ENCODE peak calls at places on chromosomes 4 and X, in ten cellular contexts. Z, V, F, J, I, L, S, T, O and B are unnamed samples.

GRCh38 chr4:80045831-80046230 is 27.2 kb downstream of the ANTXR2 start:
- DNase-seq in T (no peak), S (peak; percentile 58), F (no peak), I (no peak), L (no peak), V (no peak), Z (no peak), O (no peak), J (no peak), B (no peak)

GRCh38 chrX:31036895-31037294 is 34.9 kb downstream of the FTHL17 start:
- DNase-seq in V (peak; percentile 28), Z (peak; percentile 41), O (peak; percentile 24), I (no peak), S (peak; percentile 46), F (no peak), T (peak; percentile 30), L (peak; percentile 9), J (no peak), B (no peak)

GRCh38 chrX:100831219-100831946 is 11.2 kb downstream of the CSTF2 start:
- DNase-seq in F (no peak), O (no peak), T (no peak), Z (no peak), L (peak; percentile 5), V (no peak), S (no peak), J (no peak), I (no peak), B (no peak)

GRCh38 chr4:140811429-140811828 is 55.2 kb upstream of the TBC1D9 start:
- DNase-seq in T (no peak), F (no peak), Z (no peak), O (no peak), L (no peak), S (no peak), J (no peak), I (no peak), V (no peak), B (no peak)

GRCh38 chrX:45783002-45783401 is 582.3 kb upstream of the DIPK2B start:
- DNase-seq in I (peak; percentile 1), Z (no peak), V (no peak), O (no peak), J (no peak), L (no peak), S (no peak), T (no peak), F (no peak), B (no peak)

GRCh38 chrX:39204349-39204748 is 403.1 kb downstream of the MID1IP1 start:
- DNase-seq in O (no peak), S (no peak), T (no peak), F (no peak), Z (no peak), V (no peak), L (no peak), I (no peak), J (no peak), B (no peak)

GRCh38 chrX:39889704-39890103 is 208.1 kb downstream of the BCOR start:
- DNase-seq in S (no peak), T (no peak), J (no peak), I (no peak), V (no peak), L (no peak), O (no peak), F (no peak), Z (no peak), B (no peak)

GRCh38 chr4:88860594-88860993 is 163.0 kb upstream of the NAP1L5 start:
- DNase-seq in O (no peak), L (no peak), J (no peak), T (no peak), F (no peak), S (no peak), I (no peak), Z (no peak), V (no peak), B (no peak)

GRCh38 chr4:107900508-107900907 is 30.8 kb upstream of the CYP2U1 start:
- DNase-seq in S (no peak), L (no peak), F (no peak), Z (no peak), I (no peak), O (no peak), T (no peak), V (no peak), J (no peak), B (no peak)

GRCh38 chr4:104906274-104906673 is 240.4 kb upstream of the TET2 start:
- DNase-seq in V (no peak), I (no peak), J (no peak), T (no peak), Z (no peak), O (no peak), L (no peak), F (no peak), S (no peak), B (no peak)

GRCh38 chr4:77148081-77148480 is 8.9 kb upstream of the CCNG2 start:
- DNase-seq in T (no peak), I (no peak), O (no peak), L (no peak), V (no peak), Z (no peak), F (no peak), J (no peak), S (no peak), B (no peak)

GRCh38 chrX:42739258-42739657 is 38.7 kb downstream of the PPP1R2C start:
- DNase-seq in T (no peak), F (no peak), Z (no peak), S (no peak), J (no peak), I (no peak), O (no peak), L (no peak), V (no peak), B (no peak)

GRCh38 chrX:73447311-73447794 is 500 bp downstream of the CDX4 start:
- DNase-seq in L (no peak), T (no peak), I (peak; percentile 29), O (no peak), J (no peak), F (no peak), V (no peak), Z (no peak), S (no peak), B (no peak)

GRCh38 chr4:186700746-186701145 is 22.9 kb downstream of the FAT1 start:
- DNase-seq in S (no peak), O (peak; percentile 67), T (no peak), I (peak; percentile 40), F (peak; percentile 91), Z (no peak), V (peak; percentile 76), J (peak; percentile 57), L (no peak), B (no peak)

GRCh38 chrX:41350150-41350975 is 16.4 kb downstream of the DDX3X start:
- DNase-seq in V (no peak), Z (no peak), S (no peak), T (no peak), J (no peak), O (no peak), L (no peak), F (no peak), I (no peak), B (no peak)

GRCh38 chr4:1061372-1061700 is 49.9 kb downstream of the FGFRL1 start:
- DNase-seq in T (no peak), J (no peak), S (no peak), I (peak; percentile 42), F (peak; percentile 65), O (no peak), L (no peak), V (no peak), Z (no peak), B (no peak)

GRCh38 chr4:1060121-1060520 is 48.7 kb downstream of the FGFRL1 start:
- DNase-seq in F (peak; percentile 44), J (no peak), Z (no peak), V (no peak), I (no peak), T (no peak), L (no peak), O (no peak), S (no peak), B (no peak)

GRCh38 chr4:1060646-1061371 is 49.4 kb downstream of the FGFRL1 start:
- DNase-seq in I (peak; percentile 62), S (no peak), Z (no peak), O (no peak), F (peak; percentile 37), J (no peak), V (no peak), L (no peak), T (no peak), B (no peak)

GRCh38 chr4:1062419-1062818 is 50.9 kb downstream of the RNF212 start:
- DNase-seq in V (no peak), O (no peak), S (no peak), I (no peak), L (no peak), J (no peak), F (no peak), T (no peak), Z (no peak), B (no peak)

DNA sequence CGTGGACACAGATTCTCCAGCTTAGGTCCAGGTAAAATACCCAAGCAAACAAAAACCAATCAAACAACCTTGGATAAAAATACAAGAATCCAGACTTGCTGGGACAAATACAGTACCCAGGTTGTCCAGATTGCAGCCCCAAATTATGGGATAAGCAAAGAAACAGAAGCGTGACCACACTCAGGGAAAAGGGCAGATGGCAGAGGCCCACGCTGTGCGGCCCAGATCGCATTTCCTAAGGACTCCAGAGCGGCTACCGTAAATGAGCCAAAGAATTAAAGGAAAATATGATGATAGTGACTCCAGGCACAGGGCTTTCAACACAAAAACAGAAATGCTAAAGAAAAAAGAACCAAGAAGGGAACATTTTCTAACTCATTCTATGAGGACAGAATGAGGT is 50.3 kb downstream of the FGFRL1 start:
- DNase-seq in Z (no peak), S (no peak), L (no peak), F (peak; percentile 31), V (no peak), O (no peak), T (no peak), I (no peak), J (no peak), B (no peak)
- H3K27me3 ChIP-seq in Z (no peaks in the 10 kb centered on the region), S (peaks cover 12% of the 10 kb centered on the region), L (no peaks in the 10 kb centered on the region), F (peaks cover 55% of the 10 kb centered on the region), V (peaks cover 17% of the 10 kb centered on the region), O (peaks cover 51% of the 10 kb centered on the region), T (peaks cover 47% of the 10 kb centered on the region), I (no peaks in the 10 kb centered on the region), J (no peaks in the 10 kb centered on the region), B (peaks cover 7% of the 10 kb centered on the region)

GRCh38 chr4:85243857-85244256 is 231.1 kb upstream of the ARHGAP24 start:
- DNase-seq in L (no peak), V (no peak), S (peak; percentile 17), Z (no peak), I (no peak), T (no peak), J (no peak), O (no peak), F (no peak), B (no peak)
- TF ChIP-seq CTCF in L (no peak), V (peak; percentile 34), S (peak; percentile 28), Z (no peak), I (no peak), T (no peak), J (no peak), O (no peak), F (no peak), B (no peak)

GRCh38 chrX:28126886-28127285 is 145.6 kb upstream of the DCAF8L1 start:
- DNase-seq in O (no peak), F (no peak), V (no peak), I (no peak), J (no peak), S (no peak), L (no peak), T (no peak), Z (no peak), B (no peak)
- H3K27me3 ChIP-seq in O (no peaks in the 10 kb centered on the region), F (no peaks in the 10 kb centered on the region), V (no peaks in the 10 kb centered on the region), I (no peaks in the 10 kb centered on the region), J (no peaks in the 10 kb centered on the region), S (no peaks in the 10 kb centered on the region), L (no peaks in the 10 kb centered on the region), T (no peaks in the 10 kb centered on the region), Z (no peaks in the 10 kb centered on the region), B (no peaks in the 10 kb centered on the region)

GRCh38 chrX:78375894-78376293 is 48.5 kb upstream of the CYSLTR1 start:
- DNase-seq in L (no peak), J (no peak), Z (no peak), S (peak; percentile 58), O (no peak), T (no peak), V (no peak), I (no peak), F (no peak), B (no peak)
- TF ChIP-seq CTCF in L (no peak), J (no peak), Z (no peak), S (no peak), O (no peak), T (no peak), V (no peak), I (no peak), F (no peak), B (no peak)